ENCODE peak calls at places on chromosomes 3 and 15, in six cellular contexts. One of them, this sample, is unnamed.

GRCh38 chr3:51622402-51622801 is 48.6 kb upstream of the TEX264 start:
- DNase-seq in occipital lobe: no peak
- DNase-seq in ACHN: no peak
- DNase-seq in T-helper 2 cell: no peak
- DNase-seq in left cardiac atrium: no peak
- DNase-seq in stimulated activated CD4-positive, alpha-beta T cell treated with anti-CD3 and anti-CD28 coated beads, Interleukin-1b, Interleukin-23, amount 100 ng/mL, for 4 hours: no peak
- DNase-seq in this sample: no peak

GRCh38 chr3:120503727-120504616 is 53.2 kb upstream of the FSTL1 start:
- DNase-seq in ACHN: no peak
- DNase-seq in T-helper 2 cell: no peak
- DNase-seq in stimulated activated CD4-positive, alpha-beta T cell treated with anti-CD3 and anti-CD28 coated beads, Interleukin-1b, Interleukin-23, amount 100 ng/mL, for 4 hours: no peak
- DNase-seq in left cardiac atrium: no peak
- DNase-seq in occipital lobe: no peak
- DNase-seq in this sample: no peak

GRCh38 chr3:9064853-9065252 is 101.6 kb upstream of the RAD18 start:
- DNase-seq in ACHN: no peak
- DNase-seq in stimulated activated CD4-positive, alpha-beta T cell treated with anti-CD3 and anti-CD28 coated beads, Interleukin-1b, Interleukin-23, amount 100 ng/mL, for 4 hours: no peak
- DNase-seq in T-helper 2 cell: no peak
- DNase-seq in occipital lobe: no peak
- DNase-seq in left cardiac atrium: no peak
- DNase-seq in this sample: no peak

GRCh38 chr3:45425237-45425933 is 37.0 kb downstream of the LARS2 start:
- DNase-seq in left cardiac atrium: no peak
- DNase-seq in occipital lobe: no peak
- DNase-seq in T-helper 2 cell: no peak
- DNase-seq in ACHN: no peak
- DNase-seq in stimulated activated CD4-positive, alpha-beta T cell treated with anti-CD3 and anti-CD28 coated beads, Interleukin-1b, Interleukin-23, amount 100 ng/mL, for 4 hours: no peak
- DNase-seq in this sample: no peak

GRCh38 chr15:65939901-65940617 is 70.8 kb downstream of the RAB11A start:
- DNase-seq in stimulated activated CD4-positive, alpha-beta T cell treated with anti-CD3 and anti-CD28 coated beads, Interleukin-1b, Interleukin-23, amount 100 ng/mL, for 4 hours: no peak
- DNase-seq in occipital lobe: no peak
- DNase-seq in left cardiac atrium: no peak
- DNase-seq in T-helper 2 cell: no peak
- DNase-seq in ACHN: peak
- DNase-seq in this sample: no peak

GRCh38 chr15:22794063-22794462 is 7.6 kb downstream of the NIPA1 start:
- DNase-seq in T-helper 2 cell: no peak
- DNase-seq in ACHN: no peak
- DNase-seq in stimulated activated CD4-positive, alpha-beta T cell treated with anti-CD3 and anti-CD28 coated beads, Interleukin-1b, Interleukin-23, amount 100 ng/mL, for 4 hours: no peak
- DNase-seq in left cardiac atrium: no peak
- DNase-seq in occipital lobe: no peak
- DNase-seq in this sample: no peak

GRCh38 chr3:46692566-46692983 is 904 bp downstream of the ALS2CL start:
- DNase-seq in occipital lobe: no peak
- DNase-seq in T-helper 2 cell: no peak
- DNase-seq in left cardiac atrium: no peak
- DNase-seq in ACHN: peak
- DNase-seq in stimulated activated CD4-positive, alpha-beta T cell treated with anti-CD3 and anti-CD28 coated beads, Interleukin-1b, Interleukin-23, amount 100 ng/mL, for 4 hours: no peak
- DNase-seq in this sample: no peak

GRCh38 chr3:78941587-78941986 is 826.2 kb downstream of the ROBO1 start:
- DNase-seq in left cardiac atrium: no peak
- DNase-seq in T-helper 2 cell: no peak
- DNase-seq in ACHN: no peak
- DNase-seq in stimulated activated CD4-positive, alpha-beta T cell treated with anti-CD3 and anti-CD28 coated beads, Interleukin-1b, Interleukin-23, amount 100 ng/mL, for 4 hours: no peak
- DNase-seq in occipital lobe: no peak
- DNase-seq in this sample: no peak

GRCh38 chr3:132622148-132622547 is 25.1 kb downstream of the ACKR4 start:
- DNase-seq in stimulated activated CD4-positive, alpha-beta T cell treated with anti-CD3 and anti-CD28 coated beads, Interleukin-1b, Interleukin-23, amount 100 ng/mL, for 4 hours: no peak
- DNase-seq in T-helper 2 cell: no peak
- DNase-seq in occipital lobe: no peak
- DNase-seq in left cardiac atrium: no peak
- DNase-seq in ACHN: no peak
- DNase-seq in this sample: no peak

GRCh38 chr3:11901286-11901875 is 54.7 kb upstream of the TAMM41 start:
- DNase-seq in ACHN: no peak
- DNase-seq in left cardiac atrium: no peak
- DNase-seq in occipital lobe: no peak
- DNase-seq in T-helper 2 cell: no peak
- DNase-seq in stimulated activated CD4-positive, alpha-beta T cell treated with anti-CD3 and anti-CD28 coated beads, Interleukin-1b, Interleukin-23, amount 100 ng/mL, for 4 hours: no peak
- DNase-seq in this sample: no peak

GRCh38 chr3:184740509-184741258 is 28.8 kb upstream of the MAGEF1 start:
- DNase-seq in occipital lobe: peak
- DNase-seq in T-helper 2 cell: no peak
- DNase-seq in ACHN: no peak
- DNase-seq in stimulated activated CD4-positive, alpha-beta T cell treated with anti-CD3 and anti-CD28 coated beads, Interleukin-1b, Interleukin-23, amount 100 ng/mL, for 4 hours: no peak
- DNase-seq in left cardiac atrium: no peak
- DNase-seq in this sample: peak

GRCh38 chr3:17118771-17119170 is 234.0 kb downstream of the PLCL2 start:
- DNase-seq in ACHN: no peak
- DNase-seq in occipital lobe: no peak
- DNase-seq in left cardiac atrium: no peak
- DNase-seq in T-helper 2 cell: no peak
- DNase-seq in stimulated activated CD4-positive, alpha-beta T cell treated with anti-CD3 and anti-CD28 coated beads, Interleukin-1b, Interleukin-23, amount 100 ng/mL, for 4 hours: no peak
- DNase-seq in this sample: no peak

This sample was measured in posterior cingulate gyrus.